ENCODE peak calls at places on chromosomes 5 and 9, in four cellular contexts. Q is CD8-positive, alpha-beta T cell; C is WERI-Rb-1; W is IMR-90. M is an unnamed sample.

GRCh38 chr9:88076286-88077070 is 61.8 kb downstream of the SPATA31C2 start:
- DNase-seq in Q (peak), W (peak), C (peak), M (peak)

GRCh38 chr5:68817696-68818695 is 275.8 kb upstream of the SLC30A5 start:
- DNase-seq in W (no peak), Q (no peak), C (no peak), M (no peak)

GRCh38 chr5:176501333-176501732 is 35.9 kb downstream of the RNF44 start:
- DNase-seq in W (peak), Q (no peak), C (no peak), M (peak)

GRCh38 chr9:6525326-6526040 is 112.5 kb downstream of the UHRF2 start:
- DNase-seq in W (peak), C (no peak), Q (no peak), M (peak)

GRCh38 chr5:763998-764781 is 20.3 kb downstream of the ZDHHC11B start:
- DNase-seq in W (no peak), C (no peak), Q (no peak), M (no peak)

GRCh38 chr9:122223435-122223834 is 5.3 kb downstream of the LHX6 start:
- DNase-seq in C (no peak), W (no peak), Q (no peak), M (no peak)

GRCh38 chr5:10585120-10585915 is 21.4 kb downstream of the ANKRD33B start:
- DNase-seq in C (no peak), Q (no peak), W (no peak), M (no peak)

GRCh38 chr9:35107337-35108290 is 4.7 kb upstream of the STOML2 start:
- DNase-seq in C (no peak), Q (no peak), W (no peak), M (no peak)

GRCh38 chr5:72511371-72512178 is 4.4 kb upstream of the ZNF366 start:
- DNase-seq in Q (no peak), W (peak), C (no peak), M (peak)
- H3K27ac ChIP-seq in Q (no peak), W (no peak), C (no peak), M (peak)

DNA sequence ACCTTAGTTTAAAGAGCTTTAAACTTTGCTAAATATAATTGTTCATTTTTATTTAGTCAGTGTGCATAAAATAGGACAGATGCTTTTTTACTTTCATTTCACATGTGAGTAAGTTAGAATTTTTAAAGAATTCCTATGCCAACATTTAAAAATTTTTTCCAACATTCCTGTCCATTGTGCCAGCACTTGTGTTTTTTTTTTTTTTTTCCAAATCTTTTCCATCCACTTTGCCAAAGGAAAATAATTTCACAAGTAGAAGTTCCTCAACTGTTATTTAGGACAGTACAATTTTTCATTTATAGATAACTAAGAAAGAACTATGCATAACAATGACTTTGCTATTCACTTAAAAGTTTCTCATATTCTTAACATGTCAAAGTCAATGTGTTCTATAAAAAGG is 189.5 kb downstream of the ADAMTS6 start:
- DNase-seq in W (no peak), Q (no peak), C (no peak), M (no peak)
- H3K27ac ChIP-seq in W (no peak), Q (no peak), C (no peak), M (no peak)

DNA sequence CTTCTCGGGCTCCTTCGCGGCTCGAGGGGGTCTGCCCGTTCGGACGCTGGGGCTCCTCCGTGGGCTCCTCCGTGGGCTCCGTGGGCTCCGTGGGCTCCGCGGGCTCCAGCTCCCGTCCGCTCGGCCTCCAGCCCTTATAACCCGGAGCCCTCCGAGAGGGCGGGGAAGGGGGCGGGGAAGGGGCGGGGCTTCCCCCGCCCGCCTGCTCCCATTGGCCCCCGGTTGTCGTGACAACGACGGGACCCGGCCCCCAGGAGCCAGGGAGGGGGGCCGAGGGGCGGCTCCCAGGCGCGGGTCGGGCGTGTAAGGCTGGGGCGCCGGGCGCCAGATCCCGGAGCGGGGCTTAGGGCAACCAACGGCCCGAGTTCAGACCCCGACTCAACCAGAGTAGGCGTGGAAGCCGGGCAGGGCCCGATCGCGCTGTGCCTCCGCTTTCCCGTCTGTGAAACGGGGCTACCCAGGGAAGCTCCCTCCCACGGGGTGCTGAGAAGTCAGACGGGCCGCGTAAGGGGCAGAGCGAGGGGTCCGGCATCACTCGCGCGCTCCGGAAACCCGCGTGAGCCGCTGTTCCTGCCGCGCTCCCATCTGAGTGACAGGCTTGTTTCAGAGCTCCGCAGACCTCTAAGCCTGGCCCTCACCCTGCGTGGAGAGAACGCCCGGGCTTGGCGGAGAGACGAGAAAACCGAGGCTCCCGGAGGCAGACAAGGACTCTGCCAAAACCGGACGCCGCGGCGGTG is at the start of gene GFPT2:
- DNase-seq in W (peak), Q (peak), C (peak), M (peak)
- H3K27ac ChIP-seq in W (no peak), Q (no peak), C (no peak), M (peak)

GRCh38 chr5:38751103-38751502 is 94.7 kb upstream of the OSMR start:
- DNase-seq in Q (no peak), W (no peak), C (peak), M (no peak)
- H3K27ac ChIP-seq in Q (no peak), W (no peak), C (no peak), M (no peak)

GRCh38 chr5:143397302-143398052 is 6.0 kb downstream of the NR3C1 start:
- DNase-seq in Q (no peak), C (no peak), W (no peak), M (no peak)

GRCh38 chr5:143398053-143398355 is 5.5 kb downstream of the NR3C1 start:
- DNase-seq in W (no peak), Q (no peak), C (no peak), M (no peak)

GRCh38 chr5:143399616-143400540 is 3.6 kb downstream of the NR3C1 start:
- DNase-seq in Q (no peak), W (no peak), C (no peak), M (no peak)

GRCh38 chr5:143400541-143401252 is 2.8 kb downstream of the NR3C1 start:
- DNase-seq in C (no peak), W (peak), Q (no peak), M (peak)

DNA sequence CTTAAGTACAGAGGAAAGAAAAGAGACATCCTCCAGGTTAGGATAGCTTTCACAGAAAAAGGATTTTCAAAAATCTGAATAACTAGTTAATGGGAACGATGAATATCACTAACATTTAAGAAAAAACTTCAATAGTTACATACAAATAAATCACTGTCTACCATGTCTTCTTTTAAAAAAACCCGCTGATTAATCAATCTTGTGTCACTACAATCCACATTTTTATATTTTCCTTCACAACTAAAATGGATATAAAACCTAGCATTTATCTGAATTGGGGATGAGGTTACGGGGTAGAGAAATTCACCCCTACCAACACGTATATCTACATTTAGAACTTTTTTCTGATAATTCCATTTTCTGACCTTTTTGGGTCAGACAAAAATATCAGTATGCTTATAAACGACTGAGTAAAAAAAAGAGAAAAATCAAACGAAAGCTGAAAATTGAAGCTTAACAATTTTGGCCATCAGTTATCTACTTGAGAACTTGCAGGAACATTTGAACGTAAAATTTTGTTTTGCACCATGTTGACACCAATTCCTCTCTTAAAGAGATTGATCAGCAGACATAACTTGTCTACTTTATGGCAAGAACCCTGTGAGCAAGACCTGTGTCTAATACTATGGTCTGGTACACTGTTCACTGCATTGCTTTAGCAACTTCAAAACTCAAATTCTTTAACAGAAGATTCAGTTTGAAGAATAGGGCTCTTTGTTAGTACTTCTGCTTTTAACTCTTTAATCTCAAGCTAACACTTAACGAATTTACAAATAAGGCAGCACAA is 4.8 kb downstream of the NR3C1 start:
- DNase-seq in W (peak), Q (no peak), C (no peak), M (no peak)
- H3K27ac ChIP-seq in W (no peak), Q (no peak), C (no peak), M (no peak)

DNA sequence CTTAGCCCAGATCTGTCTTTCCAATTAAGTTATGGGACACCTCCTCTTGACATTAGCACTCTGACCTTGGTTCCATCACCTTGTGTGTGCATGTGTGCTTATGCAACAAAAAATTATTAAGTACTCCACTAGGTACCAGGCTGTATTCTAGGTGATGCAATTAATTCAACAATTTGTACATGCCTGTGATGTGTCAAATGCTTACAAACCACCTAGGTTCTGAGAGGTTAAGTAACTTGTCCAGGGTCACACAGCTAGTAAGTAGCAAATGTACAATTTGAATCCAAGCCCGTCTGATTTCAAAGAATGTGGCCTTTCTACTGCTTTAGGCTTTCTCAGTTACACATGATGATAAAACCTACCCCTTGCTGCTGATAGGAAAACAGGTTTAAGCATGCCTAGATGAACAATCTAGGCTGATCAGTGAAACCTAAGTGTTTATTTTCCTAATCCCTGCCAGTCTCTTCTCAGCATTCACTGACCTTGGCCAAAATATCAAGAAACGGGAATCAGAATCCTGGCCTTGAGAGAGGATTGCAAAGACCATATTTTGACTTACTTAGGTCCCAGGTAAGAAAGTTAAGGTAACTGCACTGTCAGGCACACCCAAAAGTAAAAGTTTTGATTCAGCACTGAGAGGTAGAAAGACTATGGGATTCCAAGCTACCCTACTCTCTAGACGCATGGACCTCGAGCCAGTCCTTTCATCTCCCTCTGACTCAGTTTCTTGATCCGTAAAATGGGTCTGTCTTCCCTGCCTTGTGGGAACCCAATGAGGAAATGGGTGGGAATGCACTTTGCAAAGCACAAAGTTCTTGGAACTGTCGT is 999 bp downstream of the TBC1D2 start:
- DNase-seq in C (no peak), Q (no peak), W (no peak), M (no peak)
- H3K27ac ChIP-seq in C (no peak), Q (no peak), W (peak), M (peak)

GRCh38 chr9:36328798-36329411 is 70.7 kb upstream of the GNE start:
- DNase-seq in C (peak), Q (peak), W (peak), M (peak)
- H3K27ac ChIP-seq in C (no peak), Q (no peak), W (no peak), M (no peak)

GRCh38 chr5:132299901-132300300 is 5.7 kb downstream of the SLC22A4 start:
- DNase-seq in Q (no peak), C (no peak), W (no peak), M (no peak)

GRCh38 chr5:132298305-132298704 is 4.1 kb downstream of the SLC22A4 start:
- DNase-seq in Q (no peak), C (no peak), W (peak), M (no peak)

GRCh38 chr5:132300572-132301340 is 6.6 kb downstream of the SLC22A4 start:
- DNase-seq in C (no peak), Q (no peak), W (no peak), M (no peak)

GRCh38 chr5:132297211-132297940 is 3.2 kb downstream of the SLC22A4 start:
- DNase-seq in C (no peak), W (no peak), Q (no peak), M (no peak)

GRCh38 chr5:132298813-132299212 is 4.6 kb downstream of the SLC22A4 start:
- DNase-seq in C (no peak), W (no peak), Q (no peak), M (no peak)
- H3K27ac ChIP-seq in C (no peak), W (no peak), Q (no peak), M (no peak)

GRCh38 chr9:127020036-127020435 is 102.4 kb downstream of the ANGPTL2 start:
- DNase-seq in Q (no peak), W (no peak), C (no peak), M (no peak)
- H3K27ac ChIP-seq in Q (no peak), W (no peak), C (no peak), M (no peak)

GRCh38 chr5:180823346-180823745 is 20.7 kb upstream of the MGAT1 start:
- DNase-seq in W (no peak), Q (no peak), C (no peak), M (no peak)

GRCh38 chr5:180821538-180821937 is 18.9 kb upstream of the MGAT1 start:
- DNase-seq in W (no peak), Q (no peak), C (no peak), M (no peak)

GRCh38 chr5:180825768-180826525 is 23.3 kb upstream of the MGAT1 start:
- DNase-seq in C (no peak), Q (no peak), W (peak), M (peak)

GRCh38 chr5:180823938-180824629 is 21.5 kb upstream of the MGAT1 start:
- DNase-seq in W (no peak), C (no peak), Q (no peak), M (no peak)

DNA sequence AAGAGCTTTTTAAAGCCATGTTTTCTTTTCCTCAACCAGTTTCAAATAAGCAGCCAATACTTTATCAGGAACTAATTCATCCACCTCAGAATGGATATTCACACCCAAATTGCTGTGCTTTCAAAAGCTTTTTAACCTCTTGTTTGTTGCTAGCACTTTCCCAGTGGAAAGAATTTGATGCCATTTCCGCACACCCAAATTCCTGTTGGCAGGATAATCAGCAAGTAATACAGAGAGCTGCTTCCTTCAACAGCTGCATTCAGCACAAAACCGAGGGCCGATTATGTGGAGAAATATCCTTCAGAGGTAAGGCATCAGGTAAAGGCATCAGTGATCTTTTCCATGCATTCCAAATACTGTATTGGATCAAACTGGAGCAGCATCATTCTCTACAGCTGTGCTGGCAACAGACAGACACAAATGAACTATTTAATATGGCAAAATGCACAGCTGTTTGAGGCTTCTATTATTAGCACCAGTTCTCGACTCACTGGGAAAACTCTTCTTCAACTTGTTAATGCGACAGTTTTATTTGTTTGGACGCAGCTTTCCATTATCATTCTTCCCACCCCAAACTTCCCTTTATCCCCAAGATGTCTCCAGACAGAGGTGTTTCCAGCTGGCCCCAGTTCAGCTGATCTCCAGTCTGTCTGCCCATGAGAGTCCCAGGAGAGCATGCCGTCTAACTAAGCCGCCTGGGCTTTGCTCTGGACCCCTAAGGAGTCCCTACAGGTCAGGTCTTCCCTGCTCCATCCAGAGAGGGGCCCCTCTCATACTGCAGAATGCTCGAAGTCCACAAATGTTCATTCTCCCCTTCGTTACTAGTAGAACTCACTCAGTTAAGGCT is 22.2 kb upstream of the MGAT1 start:
- DNase-seq in Q (no peak), C (no peak), W (no peak), M (no peak)
- H3K27ac ChIP-seq in Q (no peak), C (no peak), W (no peak), M (no peak)

M was measured in astrocyte.